ENCODE peak calls at places on chromosomes 11 and 22, in eight cellular contexts. V is uterus; O is CD4-positive, alpha-beta memory T cell; Q is AG20443; Y is right cardiac atrium; G is Peyer's patch; A is left cardiac atrium; R is stimulated activated CD8-positive, alpha-beta memory T cell treated with anti-CD3 and anti-CD28 coated beads, Interleukin-15, amount 100 ng/mL, for 4 hours. X is an unnamed sample.

GRCh38 chr11:63888170-63889086 is 28.5 kb downstream of the RCOR2 start:
- DNase-seq in V (peak), O (peak), Q (peak), Y (peak), G (peak), A (peak), R (peak), X (peak)

GRCh38 chr22:27704581-27704980 is 97.0 kb downstream of the MN1 start:
- DNase-seq in V (no peak), O (no peak), Q (no peak), Y (no peak), G (no peak), A (no peak), R (no peak), X (no peak)

GRCh38 chr11:115476463-115477286 is 27.5 kb downstream of the CADM1 start:
- DNase-seq in V (no peak), O (no peak), Q (no peak), Y (no peak), G (no peak), A (no peak), R (no peak), X (no peak)

GRCh38 chr11:68107689-68108088 is 13.5 kb downstream of the CHKA start:
- DNase-seq in V (no peak), O (no peak), Q (no peak), Y (no peak), G (no peak), A (no peak), R (no peak), X (no peak)

GRCh38 chr22:39956932-39957664 is 3.1 kb upstream of the TMA7B start:
- DNase-seq in V (no peak), O (no peak), Q (no peak), Y (no peak), G (no peak), A (no peak), R (no peak), X (no peak)

GRCh38 chr11:86955674-86956522 is 703 bp upstream of the FZD4 start:
- DNase-seq in V (peak), O (peak), Q (peak), Y (peak), G (peak), A (peak), R (no peak), X (peak)

GRCh38 chr22:35966314-35967045 is 62.1 kb downstream of the RBFOX2 start:
- DNase-seq in V (no peak), O (no peak), Q (peak), Y (no peak), G (no peak), A (no peak), R (no peak), X (no peak)

GRCh38 chr11:64164392-64165312 is 1.3 kb downstream of the MACROD1 start:
- DNase-seq in V (no peak), O (no peak), Q (no peak), Y (peak), G (no peak), A (peak), R (no peak), X (peak)

GRCh38 chr22:41401781-41402648 is 20.3 kb downstream of the TEF start:
- DNase-seq in V (peak), O (no peak), Q (peak), Y (peak), G (no peak), A (peak), R (no peak), X (peak)

GRCh38 chr11:106217456-106217855 is 140.0 kb downstream of the AASDHPPT start:
- DNase-seq in V (no peak), O (no peak), Q (no peak), Y (no peak), G (no peak), A (no peak), R (no peak), X (no peak)